ENCODE peak calls at places on chromosomes 7 and 10, in seven cellular contexts. M is astrocyte of the hippocampus, G is ecto neural progenitor cell, H is SK-N-SH, E is cardiac septum, V is NT2/D1, X is SHP77. T is an unnamed sample.

GRCh38 chr10:93742633-93743349 is 14.9 kb upstream of the LGI1 start:
- DNase-seq in V (no peak), E (no peak), H (no peak), G (no peak), X (no peak), M (no peak), T (no peak)

GRCh38 chr7:80324032-80324431 is 187.8 kb downstream of the GNAT3 start:
- DNase-seq in H (no peak), G (no peak), V (no peak), E (no peak), M (peak), X (no peak), T (no peak)

GRCh38 chr10:96814264-96814663 is 17.8 kb upstream of the LCOR start:
- DNase-seq in M (peak), H (no peak), X (no peak), V (no peak), E (no peak), G (no peak), T (no peak)

GRCh38 chr7:109873296-109873695 is 1217.6 kb upstream of the LRRN3 start:
- DNase-seq in M (no peak), V (no peak), E (no peak), X (peak), H (no peak), G (no peak), T (no peak)

GRCh38 chr7:100606313-100606712 is 4.2 kb downstream of the PCOLCE start:
- DNase-seq in V (no peak), H (no peak), E (no peak), M (no peak), G (no peak), X (no peak), T (no peak)

GRCh38 chr7:38628630-38629385 is 2.4 kb downstream of the AMPH start:
- DNase-seq in M (peak), H (no peak), E (no peak), V (no peak), X (no peak), G (no peak), T (no peak)

GRCh38 chr7:159098424-159098786 is 46.3 kb downstream of the VIPR2 start:
- DNase-seq in H (no peak), X (no peak), V (no peak), E (peak), G (no peak), M (no peak), T (no peak)

GRCh38 chr7:24727165-24728120 is 29.8 kb downstream of the GSDME start:
- DNase-seq in V (no peak), G (no peak), X (no peak), E (peak), H (no peak), M (no peak), T (no peak)

GRCh38 chr7:24830440-24831050 is 73.3 kb upstream of the GSDME start:
- DNase-seq in V (no peak), M (no peak), G (no peak), H (no peak), X (no peak), E (no peak), T (peak)

GRCh38 chr7:4556868-4557620 is 125.1 kb upstream of the FOXK1 start:
- DNase-seq in H (no peak), V (no peak), X (no peak), E (peak), G (no peak), M (no peak), T (no peak)

GRCh38 chr7:138525757-138526156 is 65.7 kb downstream of the TRIM24 start:
- DNase-seq in M (no peak), G (no peak), X (no peak), E (no peak), V (no peak), H (no peak), T (no peak)

GRCh38 chr7:19009241-19009935 is 108.0 kb downstream of the TWIST1 start:
- DNase-seq in E (no peak), V (no peak), H (no peak), X (no peak), M (peak), G (no peak), T (no peak)